ENCODE peak calls at places on chromosomes 12 and 14, in seven cellular contexts. R, L, G, M, Q, C and D are unnamed samples.

GRCh38 chr14:79842270-79842669 is 369.0 kb downstream of the DIO2 start:
- DNase-seq in Q (no peak), L (no peak), R (peak), M (no peak), G (no peak), C (no peak), D (no peak)

GRCh38 chr12:107126688-107127481 is 33.5 kb upstream of the CRY1 start:
- DNase-seq in M (no peak), R (peak), L (peak), G (no peak), Q (no peak), C (no peak), D (no peak)

GRCh38 chr12:1668833-1669543 is 21.9 kb upstream of the ADIPOR2 start:
- DNase-seq in C (no peak), G (no peak), M (no peak), Q (no peak), R (no peak), L (no peak), D (no peak)

GRCh38 chr12:26198742-26199141 is 3.4 kb downstream of the SSPN start:
- DNase-seq in C (peak), L (no peak), R (peak), Q (no peak), M (no peak), G (no peak), D (no peak)

GRCh38 chr14:44287858-44288257 is 219.2 kb downstream of the FSCB start:
- DNase-seq in L (no peak), R (peak), C (no peak), Q (no peak), M (no peak), G (no peak), D (no peak)

GRCh38 chr12:29578070-29578469 is 80.6 kb upstream of the OVCH1 start:
- DNase-seq in G (no peak), R (peak), C (no peak), L (no peak), Q (no peak), M (no peak), D (no peak)

GRCh38 chr14:96198430-96199133 is 6.1 kb upstream of the BDKRB2 start:
- DNase-seq in Q (no peak), C (no peak), M (no peak), L (no peak), G (no peak), R (no peak), D (no peak)

GRCh38 chr14:67411375-67411774 is 590 bp downstream of the PLEK2 start:
- DNase-seq in G (no peak), C (no peak), R (no peak), Q (no peak), M (no peak), L (no peak), D (no peak)

GRCh38 chr12:82687020-82687951 is 580 bp downstream of the TMTC2 start:
- DNase-seq in Q (peak), L (no peak), M (peak), C (peak), G (peak), R (peak), D (peak)

GRCh38 chr12:93741741-93742085 is 64.5 kb downstream of the CRADD start:
- DNase-seq in G (no peak), M (no peak), C (no peak), Q (no peak), L (peak), R (no peak), D (peak)

GRCh38 chr12:51901121-51901812 is 6.0 kb upstream of the ACVRL1 start:
- DNase-seq in Q (no peak), G (no peak), L (no peak), R (no peak), C (no peak), M (no peak), D (no peak)

GRCh38 chr12:106358410-106359241 is 1.1 kb downstream of the POLR3B start:
- DNase-seq in G (no peak), Q (no peak), M (no peak), C (no peak), R (peak), L (no peak), D (no peak)

GRCh38 chr12:52023976-52024688 is 17.4 kb downstream of the TAMALIN start:
- DNase-seq in Q (no peak), G (no peak), M (no peak), L (no peak), R (no peak), C (no peak), D (no peak)

GRCh38 chr12:88993655-88994054 is 358.6 kb downstream of the DUSP6 start:
- DNase-seq in Q (no peak), M (no peak), G (no peak), C (no peak), R (peak), L (no peak), D (no peak)

GRCh38 chr12:75635606-75636444 is 124.4 kb upstream of the KRR1 start:
- DNase-seq in Q (no peak), L (no peak), G (no peak), M (no peak), R (peak), C (no peak), D (no peak)

GRCh38 chr12:103854372-103854973 is 13.4 kb upstream of the NT5DC3 start:
- DNase-seq in L (no peak), Q (no peak), C (no peak), M (no peak), G (no peak), R (no peak), D (no peak)

GRCh38 chr12:58148405-58148804 is 207.0 kb downstream of the ATP23 start:
- DNase-seq in G (no peak), Q (no peak), M (no peak), L (no peak), C (no peak), R (peak), D (no peak)

GRCh38 chr12:6038160-6038559 is 86.3 kb downstream of the VWF start:
- DNase-seq in R (peak), L (no peak), C (peak), G (peak), M (no peak), Q (no peak), D (no peak)

GRCh38 chr12:15208871-15209656 is 12.2 kb downstream of the RERG start:
- DNase-seq in Q (no peak), M (no peak), R (peak), C (no peak), G (no peak), L (no peak), D (no peak)

GRCh38 chr12:92698466-92698865 is 4.3 kb upstream of the PLEKHG7 start:
- DNase-seq in R (no peak), M (no peak), G (no peak), C (no peak), L (no peak), Q (no peak), D (no peak)

GRCh38 chr14:46985529-46986137 is 334.1 kb upstream of the RPL10L start:
- DNase-seq in Q (no peak), C (no peak), R (no peak), L (no peak), M (no peak), G (no peak), D (no peak)

GRCh38 chr14:54564799-54565235 is 2.1 kb upstream of the SAMD4A start:
- DNase-seq in M (no peak), Q (no peak), R (peak), G (no peak), C (no peak), L (peak), D (no peak)

GRCh38 chr12:91381309-91381804 is 198.7 kb upstream of the DCN start:
- DNase-seq in G (no peak), R (peak), M (no peak), Q (no peak), C (no peak), L (no peak), D (no peak)

GRCh38 chr12:15698377-15698867 is 90.8 kb downstream of the EPS8 start:
- DNase-seq in Q (no peak), G (no peak), L (no peak), C (no peak), M (no peak), R (no peak), D (no peak)

GRCh38 chr12:1811281-1811947 is 9.0 kb upstream of the LRTM2 start:
- DNase-seq in C (no peak), R (peak), Q (no peak), G (peak), M (peak), L (no peak), D (no peak)